ENCODE peak calls at places on chromosomes 12 and 14, in six cellular contexts. H, U, Y, S, N and V are unnamed samples.

GRCh38 chr14:87030182-87030581 is 962.8 kb downstream of the GALC start:
- DNase-seq in H (no peak), U (no peak), Y (no peak), S (no peak), N (no peak), V (no peak)

GRCh38 chr14:105474478-105475268 is at the start of gene CRIP2:
- DNase-seq in H (peak), U (no peak), Y (peak), S (peak), N (no peak), V (peak)

GRCh38 chr12:52285172-52285745 is 6.1 kb downstream of the KRT81 start:
- DNase-seq in H (peak), U (no peak), Y (no peak), S (no peak), N (no peak), V (no peak)

GRCh38 chr14:39015360-39015961 is 87.6 kb downstream of the SEC23A start:
- DNase-seq in H (peak), U (peak), Y (peak), S (peak), N (peak), V (no peak)

GRCh38 chr12:50317198-50317597 is 33.9 kb upstream of the LIMA1 start:
- DNase-seq in H (no peak), U (no peak), Y (no peak), S (no peak), N (no peak), V (no peak)

GRCh38 chr12:51517800-51518199 is 73.2 kb upstream of the SCN8A start:
- DNase-seq in H (no peak), U (peak), Y (no peak), S (no peak), N (peak), V (no peak)

GRCh38 chr12:109743076-109743910 is 29.7 kb downstream of the FAM222A start:
- DNase-seq in H (no peak), U (peak), Y (no peak), S (no peak), N (no peak), V (no peak)

GRCh38 chr12:106081606-106082005 is 57.1 kb downstream of the NUAK1 start:
- DNase-seq in H (no peak), U (no peak), Y (no peak), S (no peak), N (peak), V (no peak)

GRCh38 chr14:75547552-75548250 is 25.4 kb downstream of the BATF start:
- DNase-seq in H (no peak), U (no peak), Y (no peak), S (no peak), N (no peak), V (no peak)

GRCh38 chr14:77707724-77708408 is at the start of the genes ALKBH1 and SLIRP:
- DNase-seq in H (peak), U (peak), Y (peak), S (peak), N (peak), V (peak)

GRCh38 chr12:117105902-117106301 is 6.7 kb upstream of the TESC start:
- DNase-seq in H (no peak), U (no peak), Y (no peak), S (no peak), N (peak), V (no peak)

GRCh38 chr14:93993382-93993781 is 3.7 kb upstream of the CCDC197 start:
- DNase-seq in H (no peak), U (no peak), Y (no peak), S (no peak), N (no peak), V (no peak)

GRCh38 chr14:25680934-25681333 is 631.0 kb upstream of the STXBP6 start:
- DNase-seq in H (no peak), U (no peak), Y (no peak), S (no peak), N (no peak), V (no peak)

GRCh38 chr14:70398706-70399431 is 18.0 kb downstream of the SYNJ2BP start:
- DNase-seq in H (no peak), U (peak), Y (no peak), S (no peak), N (no peak), V (no peak)

GRCh38 chr12:56099787-56100186 is 4.6 kb upstream of the PA2G4 start:
- DNase-seq in H (no peak), U (no peak), Y (no peak), S (no peak), N (no peak), V (no peak)

GRCh38 chr14:23929131-23929530 is 24.4 kb upstream of the DHRS4 start:
- DNase-seq in H (no peak), U (no peak), Y (no peak), S (no peak), N (no peak), V (no peak)

GRCh38 chr12:68932701-68933563 is at the start of gene CPM:
- DNase-seq in H (peak), U (peak), Y (peak), S (peak), N (no peak), V (peak)

DNA sequence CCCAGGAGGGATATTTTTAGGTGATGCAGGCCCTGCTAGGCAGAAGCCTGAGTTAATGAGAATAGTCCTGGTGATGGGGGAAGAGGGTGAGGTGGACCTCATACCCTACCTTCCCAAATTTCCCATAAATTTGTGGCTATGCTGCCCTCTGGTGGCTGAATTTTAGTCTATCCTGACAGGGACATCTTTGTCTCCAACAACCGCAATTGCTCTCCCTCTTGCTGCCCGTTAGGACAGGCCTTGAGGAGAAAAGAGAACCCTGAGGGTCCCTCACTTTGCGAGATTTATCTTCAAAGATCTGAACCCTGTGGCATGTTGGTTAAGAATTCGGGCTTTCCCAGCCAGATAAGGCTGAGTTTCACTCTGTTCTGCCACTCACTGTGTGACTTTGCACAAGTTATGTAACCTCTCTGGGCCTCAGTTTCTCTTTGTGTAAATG is 9.8 kb upstream of the ZNF385A start:
- DNase-seq in H (no peak), U (peak), Y (peak), S (no peak), N (peak), V (no peak)
- TF ChIP-seq JUN in H (no peak), U (no peak), Y (no peak), S (no peak), N (no peak), V (no peak)

GRCh38 chr14:64695071-64695470 is 9.2 kb upstream of the PLEKHG3 start:
- DNase-seq in H (no peak), U (no peak), Y (no peak), S (no peak), N (no peak), V (no peak)

GRCh38 chr14:64692189-64692588 is 12.0 kb upstream of the PLEKHG3 start:
- DNase-seq in H (no peak), U (no peak), Y (no peak), S (no peak), N (no peak), V (no peak)

GRCh38 chr14:64693766-64694165 is 10.5 kb upstream of the PLEKHG3 start:
- DNase-seq in H (no peak), U (no peak), Y (no peak), S (no peak), N (no peak), V (no peak)

GRCh38 chr14:64689292-64689691 is 14.9 kb upstream of the PLEKHG3 start:
- DNase-seq in H (no peak), U (no peak), Y (no peak), S (no peak), N (peak), V (no peak)

DNA sequence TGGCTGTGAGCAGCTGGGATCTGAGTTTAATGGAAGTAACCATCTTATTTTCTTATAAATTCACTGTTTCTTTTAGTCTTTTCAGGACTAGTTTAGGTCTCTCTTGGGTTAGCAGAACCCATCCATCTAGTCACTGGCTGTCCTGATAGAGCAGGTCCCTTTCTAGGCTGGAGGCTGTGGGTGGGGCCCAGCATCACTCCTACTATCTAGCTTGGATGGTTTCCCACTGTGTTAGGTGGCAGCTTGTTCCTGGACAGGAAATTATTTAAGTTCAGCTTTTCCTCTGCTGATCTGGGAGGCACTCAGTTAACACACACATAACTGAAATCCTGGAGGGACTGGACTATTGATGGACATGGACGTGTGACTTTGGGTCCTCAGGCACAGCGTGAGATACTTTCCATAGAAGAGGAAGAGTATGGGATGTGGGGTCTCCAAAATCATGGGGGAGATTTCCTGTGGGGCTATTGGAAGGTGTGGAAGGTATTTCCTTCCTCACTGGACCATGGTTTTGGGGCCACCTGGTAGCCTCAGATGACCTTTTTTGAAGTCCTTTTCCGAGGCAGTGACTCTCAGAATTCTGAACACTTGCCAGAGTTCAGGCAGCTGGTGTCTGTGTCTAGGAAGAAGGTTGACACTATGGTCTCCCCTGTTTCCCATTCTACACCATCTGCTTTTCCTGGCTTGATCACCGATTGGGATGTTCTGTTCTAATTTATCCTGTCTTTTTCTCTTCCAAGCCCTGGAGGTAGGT is 11.4 kb upstream of the PLEKHG3 start:
- DNase-seq in H (no peak), U (no peak), Y (no peak), S (no peak), N (no peak), V (no peak)
- TF ChIP-seq JUN in H (no peak), U (no peak), Y (no peak), S (no peak), N (no peak), V (no peak)

DNA sequence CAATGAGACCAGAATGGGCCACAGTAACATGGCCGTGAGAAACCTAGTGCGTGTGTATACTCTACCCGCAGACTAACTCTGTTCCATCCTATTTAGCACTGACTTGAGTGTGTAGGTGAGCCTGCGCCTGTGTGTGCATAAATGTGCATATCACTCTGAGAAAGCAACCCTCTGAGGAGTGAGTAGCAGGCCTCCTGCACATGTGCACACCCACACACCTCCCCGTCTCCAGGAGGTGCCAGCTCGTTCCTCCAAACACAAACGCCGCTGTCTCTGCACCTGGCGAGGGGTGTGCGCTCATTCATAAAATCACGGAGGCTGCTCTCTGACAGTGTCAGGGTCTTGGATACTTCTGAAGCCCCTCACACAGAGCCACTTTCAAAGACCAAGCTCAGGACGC is 138.9 kb downstream of the GCH1 start:
- DNase-seq in H (no peak), U (no peak), Y (no peak), S (no peak), N (no peak), V (no peak)
- TF ChIP-seq JUN in H (no peak), U (no peak), Y (no peak), S (no peak), N (no peak), V (no peak)

DNA sequence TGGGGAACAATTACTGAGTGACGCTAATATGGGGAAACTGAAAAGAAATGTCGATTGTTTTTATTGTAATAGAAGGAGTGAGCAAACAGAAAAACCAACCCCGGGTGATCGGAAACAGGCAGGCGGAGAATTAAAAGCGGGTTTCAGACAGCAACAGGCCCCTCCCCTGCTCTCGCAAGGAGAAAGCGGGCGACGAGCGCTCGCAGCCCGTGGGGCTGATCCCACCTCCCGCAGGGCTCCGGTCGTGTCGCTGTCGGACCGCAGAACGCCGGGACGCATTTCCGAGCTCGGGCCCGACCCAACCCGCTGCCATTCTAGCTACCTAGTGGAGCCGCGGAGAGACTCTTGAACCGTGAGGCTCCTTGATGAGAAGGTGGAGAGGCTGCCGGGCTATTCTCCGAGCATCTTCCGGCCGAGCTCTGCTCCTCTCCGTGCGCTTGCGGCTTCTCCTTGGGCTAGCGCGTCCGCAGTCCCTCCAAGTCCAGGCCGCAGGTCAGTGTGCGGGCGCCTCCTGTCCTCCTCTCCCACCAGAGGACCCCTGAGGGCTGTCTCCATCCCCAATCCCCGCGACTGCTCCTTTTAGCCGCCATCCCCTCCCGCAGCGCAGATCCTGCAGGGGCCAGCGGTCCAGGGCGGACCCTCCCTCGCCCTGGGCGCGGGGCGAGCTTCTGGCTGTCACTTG is 4.1 kb upstream of the PAX9 start:
- DNase-seq in H (no peak), U (peak), Y (no peak), S (no peak), N (no peak), V (peak)
- TF ChIP-seq JUN in H (no peak), U (no peak), Y (no peak), S (no peak), N (no peak), V (no peak)

DNA sequence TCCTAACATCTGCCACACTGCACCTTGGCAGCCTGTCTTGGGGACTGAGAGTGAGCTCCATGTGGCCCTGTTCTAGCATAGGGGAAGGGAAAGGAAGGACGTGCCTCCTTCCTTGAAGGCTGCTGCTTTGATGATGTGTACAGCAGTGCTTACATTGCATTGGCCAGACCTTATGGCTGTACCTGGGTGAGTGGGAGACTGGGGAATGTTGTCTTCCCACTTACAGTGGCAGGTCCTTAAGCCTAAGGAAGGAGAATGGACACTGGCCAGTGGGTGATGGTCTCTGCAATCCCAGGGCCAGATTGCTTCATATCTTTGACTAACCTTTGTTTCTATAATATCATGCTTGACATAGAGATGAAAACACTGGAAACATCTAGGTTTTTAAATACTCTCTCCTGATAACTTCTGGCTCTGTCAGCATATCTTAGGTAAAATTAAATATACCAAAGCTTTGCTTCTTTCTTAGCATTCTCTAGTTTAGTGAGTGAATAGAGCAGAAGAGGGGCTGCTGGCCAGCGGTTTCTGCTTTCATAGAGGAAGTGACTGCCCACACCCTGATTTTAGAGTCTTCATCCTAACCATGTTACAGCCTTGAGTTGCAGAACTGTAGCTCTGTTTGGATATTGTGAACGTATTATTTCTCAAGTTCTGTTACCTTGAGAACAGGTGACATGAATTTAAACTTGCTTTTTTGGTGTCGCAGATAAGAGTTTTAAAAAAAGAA is 27.2 kb downstream of the KLC1 start:
- DNase-seq in H (no peak), U (no peak), Y (no peak), S (no peak), N (no peak), V (no peak)
- TF ChIP-seq JUN in H (no peak), U (no peak), Y (no peak), S (no peak), N (no peak), V (no peak)

DNA sequence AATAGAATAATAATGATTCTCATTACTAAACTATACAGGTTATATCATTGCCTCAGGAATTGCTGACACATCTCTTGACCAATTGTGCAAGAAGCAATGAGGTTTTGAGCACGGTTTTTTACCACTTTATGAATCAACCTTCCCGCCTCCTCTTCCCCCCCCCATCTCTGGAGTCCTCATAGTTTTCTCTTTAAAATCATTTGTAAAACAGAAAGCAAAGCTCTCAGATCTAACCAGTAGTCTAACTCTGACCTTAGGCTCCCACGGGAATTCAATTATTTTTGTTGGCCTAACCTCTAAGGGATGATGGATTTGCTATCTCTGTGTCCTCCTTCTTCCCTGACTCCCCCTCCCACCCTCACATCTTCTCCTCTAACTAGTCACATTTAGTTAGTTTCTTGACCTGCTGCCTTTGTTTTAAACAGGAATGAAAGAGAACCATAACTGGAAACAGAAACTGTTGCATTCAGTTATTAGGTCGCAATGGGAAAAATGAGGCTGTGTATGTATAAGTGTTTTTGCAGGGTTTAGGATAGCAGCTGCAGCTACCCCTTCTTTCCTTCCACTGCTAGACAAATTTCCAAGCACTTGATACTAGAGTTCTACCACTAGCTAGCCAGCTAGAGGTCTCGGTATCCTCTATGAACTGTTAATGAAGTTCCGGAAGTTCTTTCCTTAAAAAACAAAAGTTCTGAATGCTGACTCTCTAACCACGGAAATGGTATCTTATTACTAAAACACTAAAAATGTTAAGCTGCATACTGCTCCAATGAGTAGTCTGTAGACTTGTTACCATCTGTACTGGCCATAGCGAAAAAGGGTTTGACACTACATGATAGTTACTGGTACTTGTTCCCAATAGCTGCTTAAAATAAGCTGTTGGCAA is 65.4 kb downstream of the TAOK3 start:
- DNase-seq in H (no peak), U (no peak), Y (no peak), S (peak), N (no peak), V (no peak)
- TF ChIP-seq JUN in H (no peak), U (no peak), Y (no peak), S (no peak), N (no peak), V (no peak)

DNA sequence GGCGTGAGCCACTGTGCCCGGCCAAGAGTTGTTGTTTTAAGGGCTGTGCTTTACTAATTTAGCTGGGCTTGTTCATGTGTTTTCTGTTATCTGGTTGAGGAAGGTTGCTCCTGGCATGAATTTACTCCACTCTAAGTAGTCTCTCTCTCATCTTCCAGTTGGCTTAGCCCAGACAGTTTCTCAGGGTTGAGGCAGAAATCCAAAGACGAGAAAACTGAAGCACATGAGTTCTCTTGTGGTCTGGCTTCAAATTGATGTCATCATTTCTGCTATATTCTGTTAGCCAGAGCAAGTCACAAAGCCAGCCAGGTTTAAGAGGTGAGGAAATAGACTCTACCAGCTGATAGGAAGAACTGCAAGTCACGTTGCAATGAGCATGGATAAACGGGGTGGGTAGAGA is 57.9 kb downstream of the E2F7 start:
- DNase-seq in H (no peak), U (no peak), Y (no peak), S (no peak), N (no peak), V (no peak)
- TF ChIP-seq JUN in H (no peak), U (no peak), Y (no peak), S (no peak), N (no peak), V (no peak)

DNA sequence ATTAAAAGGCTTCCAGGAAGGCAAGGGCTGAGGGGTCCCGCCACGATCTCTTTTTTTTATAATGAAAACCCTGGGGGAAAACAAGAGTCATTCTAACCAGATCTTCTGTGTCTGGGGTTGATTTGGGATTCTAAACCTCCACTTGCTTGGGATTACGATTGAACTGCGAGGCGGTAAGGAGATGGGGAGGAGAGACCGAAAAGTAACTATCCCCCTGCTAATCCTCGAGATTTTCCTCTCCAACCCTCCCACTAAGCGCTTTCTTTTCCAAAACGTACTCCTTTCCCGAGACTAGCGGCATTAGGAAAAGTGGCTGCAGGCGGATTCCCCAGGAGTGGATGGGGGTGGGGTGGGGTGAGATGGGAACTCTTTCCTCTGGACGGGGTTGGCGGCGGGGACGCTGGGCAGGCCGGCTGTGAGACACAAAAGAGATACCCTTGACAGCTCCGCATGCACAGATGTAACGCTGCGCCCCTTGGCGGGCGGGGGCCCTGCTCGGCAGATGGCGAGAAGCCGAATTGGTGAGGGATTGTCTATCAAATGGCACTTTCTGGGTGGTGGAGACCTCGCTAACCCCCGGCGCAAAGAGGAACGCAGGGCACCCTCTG is 830 bp upstream of the SRRM4 start:
- DNase-seq in H (no peak), U (peak), Y (no peak), S (no peak), N (no peak), V (no peak)
- TF ChIP-seq JUN in H (no peak), U (no peak), Y (no peak), S (no peak), N (no peak), V (no peak)